ENCODE peak calls at places on chromosomes 2 and 18, in five cellular contexts. B is left ventricle myocardium inferior, L is tibial artery, S is MM.1S, H is cardiac muscle cell. M is an unnamed sample. For H3K27me3 and H3K9me3, the result is how much of the 10 kb centered on the place peaks cover.

GRCh38 chr2:85430780-85431601 is 12.5 kb downstream of the SH2D6 start:
- DNase-seq in S (no peak), H (no peak), B (no peak), L (no peak), M (no peak)

GRCh38 chr2:6954586-6954985 is 37.4 kb downstream of the RNF144A start:
- DNase-seq in H (no peak), L (no peak), B (no peak), S (no peak), M (no peak)

GRCh38 chr2:239566162-239566994 is 165.6 kb upstream of the HDAC4 start:
- DNase-seq in L (no peak), B (no peak), S (no peak), H (no peak), M (no peak)

GRCh38 chr2:15313657-15314056 is 247.5 kb downstream of the NBAS start:
- DNase-seq in H (no peak), L (no peak), S (no peak), B (no peak), M (no peak)

GRCh38 chr2:186734957-186735734 is 41.3 kb downstream of the FAM171B start:
- DNase-seq in L (no peak), H (no peak), B (no peak), S (no peak), M (no peak)

GRCh38 chr2:96195410-96196071 is 13.1 kb downstream of the STARD7 start:
- DNase-seq in H (no peak), S (no peak), B (no peak), L (no peak), M (no peak)

GRCh38 chr18:6948238-6948637 is 169.4 kb downstream of the LAMA1 start:
- DNase-seq in H (no peak), L (no peak), S (no peak), B (no peak), M (no peak)

GRCh38 chr2:102224824-102225739 is 38.3 kb downstream of the IL1RL2 start:
- DNase-seq in B (no peak), H (no peak), S (no peak), L (no peak), M (no peak)

GRCh38 chr2:200966770-200967169 is 3.3 kb upstream of the ORC2 start:
- DNase-seq in S (no peak), L (no peak), B (no peak), H (no peak), M (no peak)

GRCh38 chr2:72827999-72828646 is 2.3 kb upstream of the EXOC6B start:
- DNase-seq in S (no peak), L (no peak), H (no peak), B (no peak), M (no peak)

GRCh38 chr2:212535963-212536362 is 2.6 kb downstream of the ERBB4 start:
- DNase-seq in L (no peak), S (no peak), B (no peak), H (no peak), M (no peak)

GRCh38 chr2:27175330-27175729 is 26.5 kb downstream of the TCF23 start:
- DNase-seq in L (peak), S (no peak), H (no peak), B (no peak), M (no peak)

GRCh38 chr2:240437861-240438809 is 2.7 kb downstream of the GPC1 start:
- DNase-seq in B (peak), H (peak), S (peak), L (peak), M (peak)

GRCh38 chr2:170845343-170845742 is 28.7 kb downstream of the GAD1 start:
- DNase-seq in S (no peak), H (no peak), B (no peak), L (no peak), M (no peak)

GRCh38 chr2:219497495-219498279 is 1.0 kb upstream of the GMPPA start:
- DNase-seq in S (no peak), H (peak), B (peak), L (peak), M (no peak)

GRCh38 chr2:148998831-148999200 is 39.7 kb upstream of the LYPD6B start:
- DNase-seq in L (no peak), H (no peak), S (no peak), B (no peak), M (no peak)

GRCh38 chr2:173962583-173963110 is 2.5 kb downstream of the SP3 start:
- DNase-seq in H (no peak), B (no peak), S (no peak), L (no peak), M (no peak)

GRCh38 chr18:29147944-29148343 is 971.0 kb upstream of the CDH2 start:
- DNase-seq in S (no peak), H (peak), B (no peak), L (no peak), M (no peak)

GRCh38 chr2:573025-573424 is 104.2 kb downstream of the TMEM18 start:
- DNase-seq in S (no peak), B (no peak), L (no peak), H (no peak), M (no peak)

GRCh38 chr2:42558827-42559226 is 9.6 kb upstream of the MTA3 start:
- DNase-seq in B (no peak), H (no peak), S (no peak), L (no peak), M (no peak)

GRCh38 chr2:144459937-144460336 is 60.0 kb downstream of the ZEB2 start:
- DNase-seq in S (no peak), L (no peak), B (no peak), H (no peak), M (peak)

GRCh38 chr18:54338230-54338629 is 19.4 kb downstream of the STARD6 start:
- DNase-seq in L (no peak), B (no peak), H (no peak), S (no peak), M (no peak)

GRCh38 chr2:231764752-231765151 is 16.3 kb downstream of the PDE6D start:
- DNase-seq in L (no peak), S (no peak), H (no peak), B (no peak), M (no peak)

GRCh38 chr2:144548088-144548487 is 28.2 kb upstream of the ZEB2 start:
- DNase-seq in H (no peak), L (no peak), S (no peak), B (no peak), M (no peak)

GRCh38 chr2:186533717-186534116 is 47.7 kb downstream of the ZC3H15 start:
- DNase-seq in L (no peak), B (no peak), H (no peak), S (no peak), M (no peak)

GRCh38 chr2:100820346-100821254 is 661 bp downstream of the NPAS2 start:
- DNase-seq in L (no peak), B (no peak), S (no peak), H (no peak), M (no peak)

GRCh38 chr2:126769118-126769517 is 113.2 kb downstream of the GYPC start:
- DNase-seq in S (no peak), H (no peak), B (no peak), L (no peak), M (no peak)

GRCh38 chr2:96359310-96359709 is 23.7 kb downstream of the NCAPH start:
- DNase-seq in L (no peak), B (peak), S (no peak), H (no peak), M (peak)

GRCh38 chr2:7835693-7836680 is 845.9 kb upstream of the ID2 start:
- DNase-seq in L (no peak), S (no peak), B (no peak), H (no peak), M (no peak)

GRCh38 chr2:222707689-222708273 is 36.3 kb downstream of the MOGAT1 start:
- DNase-seq in H (no peak), L (no peak), B (no peak), S (no peak), M (no peak)

GRCh38 chr2:25250331-25251031 is 82.1 kb upstream of the POMC start:
- DNase-seq in H (peak), B (no peak), S (no peak), L (no peak), M (no peak)

GRCh38 chr2:161428240-161428587 is 12.1 kb downstream of the TBR1 start:
- DNase-seq in H (no peak), B (no peak), L (no peak), S (no peak), M (no peak)

GRCh38 chr18:35695803-35696202 is 114.3 kb downstream of the GALNT1 start:
- DNase-seq in S (no peak), B (peak), H (no peak), L (no peak), M (no peak)

GRCh38 chr2:235541016-235541415 is 47.2 kb downstream of the AGAP1 start:
- DNase-seq in H (no peak), L (no peak), S (no peak), B (no peak), M (no peak)

GRCh38 chr18:51350081-51350480 is 152.6 kb upstream of the MEX3C start:
- DNase-seq in H (no peak), B (no peak), L (no peak), S (no peak), M (no peak)

GRCh38 chr2:11160731-11161455 is 5.6 kb downstream of the SLC66A3 start:
- DNase-seq in S (peak), L (no peak), B (no peak), H (no peak), M (peak)

GRCh38 chr2:109031481-109032228 is 42.6 kb upstream of the EDAR start:
- DNase-seq in B (peak), H (peak), L (no peak), S (peak), M (peak)

GRCh38 chr2:229798446-229799147 is 84.2 kb upstream of the DNER start:
- DNase-seq in H (no peak), L (no peak), S (no peak), B (no peak), M (no peak)

DNA sequence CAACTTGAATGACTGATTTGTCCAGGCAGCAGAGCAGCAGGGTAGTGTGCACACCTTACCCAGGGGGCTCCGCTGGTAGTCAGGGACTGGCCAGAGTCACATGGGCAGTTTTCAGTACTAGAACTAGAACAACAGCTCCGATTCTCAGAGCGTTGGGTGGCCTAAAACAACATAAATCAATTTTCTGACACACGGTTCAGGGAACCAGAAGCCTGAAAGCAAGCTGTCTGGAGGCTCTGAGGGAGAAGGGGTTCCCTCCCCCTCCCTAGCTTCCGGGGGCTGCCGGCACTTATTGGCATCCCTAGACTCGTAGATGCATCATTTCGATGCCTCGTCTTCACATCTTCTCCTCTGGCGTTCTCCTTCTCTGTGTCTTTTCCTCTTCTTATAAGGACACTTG is 13.4 kb upstream of the ITGB6 start:
- DNase-seq in S (no peak), B (no peak), L (no peak), H (no peak), M (no peak)
- H3K27ac ChIP-seq in S (no peak), B (no peak), L (no peak), H (no peak), M (no peak)

GRCh38 chr18:31043709-31044108 is 1.2 kb upstream of the DSC3 start:
- DNase-seq in B (no peak), L (no peak), H (no peak), S (no peak), M (no peak)

GRCh38 chr18:31042391-31043181 is at the start of gene DSC3:
- DNase-seq in B (no peak), H (peak), S (no peak), L (no peak), M (no peak)

GRCh38 chr18:31046916-31047315 is 4.4 kb upstream of the DSC3 start:
- DNase-seq in L (no peak), H (no peak), S (no peak), B (no peak), M (no peak)

GRCh38 chr18:31044926-31045325 is 2.4 kb upstream of the DSC3 start:
- DNase-seq in B (no peak), L (no peak), S (no peak), H (no peak), M (no peak)

DNA sequence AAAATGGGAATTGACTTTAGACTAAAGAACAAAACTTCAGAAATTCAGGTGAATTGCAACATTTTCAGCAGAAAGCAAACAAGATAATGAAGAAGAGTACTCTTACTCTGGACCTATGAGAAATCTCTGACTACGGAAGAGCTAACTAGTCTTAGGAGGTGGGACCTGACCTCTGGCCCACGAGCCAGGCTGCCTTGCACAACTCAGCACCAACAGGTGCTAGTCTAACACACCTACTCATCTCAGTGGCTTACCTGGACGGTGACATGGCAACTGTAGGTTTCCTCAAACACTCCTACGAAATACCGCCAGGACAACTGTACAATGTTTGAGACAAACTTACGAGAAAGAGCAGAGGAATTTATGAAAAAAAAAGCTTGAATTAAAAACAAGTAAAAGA is 3.1 kb upstream of the DSC3 start:
- DNase-seq in S (no peak), H (no peak), B (no peak), L (no peak), M (no peak)
- H3K27me3 ChIP-seq in S (under half), H (under half), B (half or more), L (under half), M (under half)

DNA sequence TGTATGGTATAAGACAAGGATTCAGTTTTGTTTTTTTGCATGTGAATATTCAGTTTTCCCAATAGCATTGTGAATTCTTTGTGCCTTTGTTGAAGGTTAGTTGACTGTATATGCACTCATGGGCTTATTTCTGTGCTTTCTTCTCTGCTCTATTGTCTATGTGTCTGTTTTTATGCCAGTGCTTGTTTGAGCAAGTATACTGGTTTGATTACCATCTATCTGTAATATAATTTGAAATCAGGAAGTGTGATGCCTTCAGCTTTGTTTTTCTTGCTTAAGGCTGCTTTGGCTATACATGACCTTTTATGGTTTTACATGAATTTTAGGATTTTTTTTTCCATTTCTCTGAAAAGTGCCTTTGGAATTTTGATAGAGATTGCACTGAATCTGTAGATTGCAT is 23.5 kb downstream of the COLEC11 start:
- DNase-seq in L (no peak), S (no peak), B (no peak), H (no peak), M (no peak)
- H3K9me3 ChIP-seq in L (under half), S (under half), B (under half), H (under half), M (under half)

GRCh38 chr2:98422449-98422848 is 22.2 kb upstream of the INPP4A start:
- DNase-seq in B (no peak), H (no peak), L (no peak), S (no peak), M (no peak)
- H3K27ac ChIP-seq in B (no peak), H (no peak), L (no peak), S (no peak), M (no peak)